ENCODE peak calls at places on chromosomes 13 and 19, in seven cellular contexts. One of them, this sample, is unnamed.

GRCh38 chr13:66689628-66690027 is 540.5 kb downstream of the PCDH9 start:
- DNase-seq in left colon: no peak
- DNase-seq in mammary epithelial cell: no peak
- DNase-seq in A549: peak
- DNase-seq in CD4-positive, alpha-beta T cell: no peak
- DNase-seq in AML-193: no peak
- DNase-seq in astrocyte of the spinal cord: peak
- DNase-seq in this sample: no peak

GRCh38 chr13:114279770-114280169 is 1.6 kb upstream of the UPF3A start:
- DNase-seq in left colon: no peak
- DNase-seq in mammary epithelial cell: no peak
- DNase-seq in A549: no peak
- DNase-seq in CD4-positive, alpha-beta T cell: no peak
- DNase-seq in AML-193: no peak
- DNase-seq in astrocyte of the spinal cord: no peak
- DNase-seq in this sample: no peak

GRCh38 chr13:41788552-41788951 is 172.4 kb downstream of the VWA8 start:
- DNase-seq in left colon: no peak
- DNase-seq in mammary epithelial cell: peak
- DNase-seq in A549: no peak
- DNase-seq in CD4-positive, alpha-beta T cell: no peak
- DNase-seq in AML-193: no peak
- DNase-seq in astrocyte of the spinal cord: no peak
- DNase-seq in this sample: no peak

GRCh38 chr13:63198076-63198475 is 1782.4 kb upstream of the PCDH20 start:
- DNase-seq in left colon: no peak
- DNase-seq in mammary epithelial cell: no peak
- DNase-seq in A549: no peak
- DNase-seq in CD4-positive, alpha-beta T cell: no peak
- DNase-seq in AML-193: no peak
- DNase-seq in astrocyte of the spinal cord: no peak
- DNase-seq in this sample: peak

GRCh38 chr13:113646921-113647340 is 11.1 kb downstream of the ATP4B start:
- DNase-seq in left colon: no peak
- DNase-seq in mammary epithelial cell: no peak
- DNase-seq in A549: no peak
- DNase-seq in CD4-positive, alpha-beta T cell: no peak
- DNase-seq in AML-193: no peak
- DNase-seq in astrocyte of the spinal cord: no peak
- DNase-seq in this sample: no peak

GRCh38 chr19:35755550-35756371 is 1.1 kb downstream of the HSPB6 start:
- DNase-seq in left colon: peak
- DNase-seq in mammary epithelial cell: no peak
- DNase-seq in A549: no peak
- DNase-seq in CD4-positive, alpha-beta T cell: peak
- DNase-seq in AML-193: no peak
- DNase-seq in astrocyte of the spinal cord: peak
- DNase-seq in this sample: no peak

GRCh38 chr13:110575322-110576069 is 14.0 kb upstream of the RAB20 start:
- DNase-seq in left colon: no peak
- DNase-seq in mammary epithelial cell: no peak
- DNase-seq in A549: peak
- DNase-seq in CD4-positive, alpha-beta T cell: no peak
- DNase-seq in AML-193: peak
- DNase-seq in astrocyte of the spinal cord: no peak
- DNase-seq in this sample: no peak

GRCh38 chr19:31938675-31939074 is 406.7 kb upstream of the ZNF507 start:
- DNase-seq in left colon: no peak
- DNase-seq in mammary epithelial cell: no peak
- DNase-seq in A549: no peak
- DNase-seq in CD4-positive, alpha-beta T cell: no peak
- DNase-seq in AML-193: no peak
- DNase-seq in astrocyte of the spinal cord: no peak
- DNase-seq in this sample: no peak

GRCh38 chr13:60838581-60838980 is 441.6 kb downstream of the TDRD3 start:
- DNase-seq in left colon: no peak
- DNase-seq in mammary epithelial cell: no peak
- DNase-seq in A549: no peak
- DNase-seq in CD4-positive, alpha-beta T cell: no peak
- DNase-seq in AML-193: peak
- DNase-seq in astrocyte of the spinal cord: no peak
- DNase-seq in this sample: no peak

GRCh38 chr19:54439174-54439851 is 9.7 kb upstream of the LENG8 start:
- DNase-seq in left colon: no peak
- DNase-seq in mammary epithelial cell: peak
- DNase-seq in A549: peak
- DNase-seq in CD4-positive, alpha-beta T cell: no peak
- DNase-seq in AML-193: peak
- DNase-seq in astrocyte of the spinal cord: peak
- DNase-seq in this sample: no peak

GRCh38 chr13:46640843-46641242 is 87.9 kb downstream of the LRCH1 start:
- DNase-seq in left colon: no peak
- DNase-seq in mammary epithelial cell: peak
- DNase-seq in A549: no peak
- DNase-seq in CD4-positive, alpha-beta T cell: no peak
- DNase-seq in AML-193: no peak
- DNase-seq in astrocyte of the spinal cord: peak
- DNase-seq in this sample: no peak

GRCh38 chr13:52926971-52927370 is 78.5 kb upstream of the PCDH8 start:
- DNase-seq in left colon: no peak
- DNase-seq in mammary epithelial cell: peak
- DNase-seq in A549: no peak
- DNase-seq in CD4-positive, alpha-beta T cell: no peak
- DNase-seq in AML-193: no peak
- DNase-seq in astrocyte of the spinal cord: no peak
- DNase-seq in this sample: no peak

GRCh38 chr19:34504809-34505291 is 23.3 kb downstream of the WTIP start:
- DNase-seq in left colon: no peak
- DNase-seq in mammary epithelial cell: no peak
- DNase-seq in A549: no peak
- DNase-seq in CD4-positive, alpha-beta T cell: no peak
- DNase-seq in AML-193: no peak
- DNase-seq in astrocyte of the spinal cord: no peak
- DNase-seq in this sample: no peak

GRCh38 chr19:46490774-46491173 is 4.9 kb downstream of the PNMA8B start:
- DNase-seq in left colon: no peak
- DNase-seq in mammary epithelial cell: no peak
- DNase-seq in A549: no peak
- DNase-seq in CD4-positive, alpha-beta T cell: no peak
- DNase-seq in AML-193: no peak
- DNase-seq in astrocyte of the spinal cord: no peak
- DNase-seq in this sample: no peak

GRCh38 chr19:44644391-44645016 is 794 bp downstream of the PVR start:
- DNase-seq in left colon: no peak
- DNase-seq in mammary epithelial cell: peak
- DNase-seq in A549: peak
- DNase-seq in CD4-positive, alpha-beta T cell: no peak
- DNase-seq in AML-193: no peak
- DNase-seq in astrocyte of the spinal cord: peak
- DNase-seq in this sample: no peak

GRCh38 chr19:10430505-10431253 is 10.3 kb downstream of the PDE4A start:
- DNase-seq in left colon: peak
- DNase-seq in mammary epithelial cell: no peak
- DNase-seq in A549: no peak
- DNase-seq in CD4-positive, alpha-beta T cell: no peak
- DNase-seq in AML-193: no peak
- DNase-seq in astrocyte of the spinal cord: no peak
- DNase-seq in this sample: no peak

GRCh38 chr13:32261567-32261966 is 53.6 kb downstream of the ZAR1L start:
- DNase-seq in left colon: peak
- DNase-seq in mammary epithelial cell: peak
- DNase-seq in A549: no peak
- DNase-seq in CD4-positive, alpha-beta T cell: no peak
- DNase-seq in AML-193: no peak
- DNase-seq in astrocyte of the spinal cord: peak
- DNase-seq in this sample: no peak

GRCh38 chr13:26921918-26922317 is 161.3 kb upstream of the GPR12 start:
- DNase-seq in left colon: no peak
- DNase-seq in mammary epithelial cell: no peak
- DNase-seq in A549: no peak
- DNase-seq in CD4-positive, alpha-beta T cell: no peak
- DNase-seq in AML-193: no peak
- DNase-seq in astrocyte of the spinal cord: no peak
- DNase-seq in this sample: no peak

GRCh38 chr13:50448535-50448981 is 394.9 kb downstream of the DLEU7 start:
- DNase-seq in left colon: no peak
- DNase-seq in mammary epithelial cell: peak
- DNase-seq in A549: no peak
- DNase-seq in CD4-positive, alpha-beta T cell: no peak
- DNase-seq in AML-193: no peak
- DNase-seq in astrocyte of the spinal cord: no peak
- DNase-seq in this sample: no peak

GRCh38 chr13:98528663-98529064 is 48.2 kb downstream of the STK24 start:
- DNase-seq in left colon: no peak
- DNase-seq in mammary epithelial cell: no peak
- DNase-seq in A549: no peak
- DNase-seq in CD4-positive, alpha-beta T cell: no peak
- DNase-seq in AML-193: no peak
- DNase-seq in astrocyte of the spinal cord: peak
- DNase-seq in this sample: no peak

GRCh38 chr19:36605101-36605838 is at the start of gene ZNF382:
- DNase-seq in left colon: peak
- DNase-seq in mammary epithelial cell: peak
- DNase-seq in A549: no peak
- DNase-seq in CD4-positive, alpha-beta T cell: peak
- DNase-seq in AML-193: peak
- DNase-seq in astrocyte of the spinal cord: peak
- DNase-seq in this sample: peak